ENCODE peak calls at places on chromosome 1, in nine cellular contexts. One of them, this sample, is unnamed.

GRCh38 chr1:119784127-119784781 is 15.5 kb upstream of the HMGCS2 start:
- DNase-seq in Karpas-422: no peak
- DNase-seq in activated CD8-positive, alpha-beta memory T cell treated with anti-CD3 and anti-CD28 coated beads for 24 hours: no peak
- DNase-seq in stimulated activated CD4-positive, alpha-beta T cell treated with anti-CD3 and anti-CD28 coated beads, TNF-alpha, amount 100 ng/mL, for 48 hours: no peak
- DNase-seq in activated naive CD4-positive, alpha-beta T cell: no peak
- DNase-seq in HCEC 1CT: peak
- DNase-seq in COLO829: no peak
- DNase-seq in pulmonary artery endothelial cell: no peak
- DNase-seq in sciatic nerve: peak
- DNase-seq in this sample: no peak

GRCh38 chr1:84225636-84226035 is 75.9 kb upstream of the SAMD13 start:
- DNase-seq in Karpas-422: no peak
- DNase-seq in stimulated activated CD4-positive, alpha-beta T cell treated with anti-CD3 and anti-CD28 coated beads, TNF-alpha, amount 100 ng/mL, for 48 hours: no peak
- DNase-seq in sciatic nerve: no peak
- DNase-seq in activated naive CD4-positive, alpha-beta T cell: no peak
- DNase-seq in HCEC 1CT: no peak
- DNase-seq in pulmonary artery endothelial cell: no peak
- DNase-seq in activated CD8-positive, alpha-beta memory T cell treated with anti-CD3 and anti-CD28 coated beads for 24 hours: no peak
- DNase-seq in COLO829: no peak
- DNase-seq in this sample: no peak

GRCh38 chr1:227920426-227920825 is 27.3 kb downstream of the WNT9A start:
- DNase-seq in Karpas-422: no peak
- DNase-seq in activated naive CD4-positive, alpha-beta T cell: no peak
- DNase-seq in COLO829: no peak
- DNase-seq in activated CD8-positive, alpha-beta memory T cell treated with anti-CD3 and anti-CD28 coated beads for 24 hours: no peak
- DNase-seq in sciatic nerve: no peak
- DNase-seq in HCEC 1CT: no peak
- DNase-seq in stimulated activated CD4-positive, alpha-beta T cell treated with anti-CD3 and anti-CD28 coated beads, TNF-alpha, amount 100 ng/mL, for 48 hours: no peak
- DNase-seq in pulmonary artery endothelial cell: no peak
- DNase-seq in this sample: no peak

GRCh38 chr1:71080178-71080781 is 555 bp downstream of the ZRANB2 start:
- DNase-seq in stimulated activated CD4-positive, alpha-beta T cell treated with anti-CD3 and anti-CD28 coated beads, TNF-alpha, amount 100 ng/mL, for 48 hours: no peak
- DNase-seq in HCEC 1CT: peak
- DNase-seq in sciatic nerve: no peak
- DNase-seq in activated CD8-positive, alpha-beta memory T cell treated with anti-CD3 and anti-CD28 coated beads for 24 hours: no peak
- DNase-seq in Karpas-422: peak
- DNase-seq in pulmonary artery endothelial cell: no peak
- DNase-seq in activated naive CD4-positive, alpha-beta T cell: peak
- DNase-seq in COLO829: peak
- DNase-seq in this sample: no peak

GRCh38 chr1:161287482-161288054 is 22.2 kb downstream of the MPZ start:
- DNase-seq in activated naive CD4-positive, alpha-beta T cell: no peak
- DNase-seq in stimulated activated CD4-positive, alpha-beta T cell treated with anti-CD3 and anti-CD28 coated beads, TNF-alpha, amount 100 ng/mL, for 48 hours: no peak
- DNase-seq in HCEC 1CT: no peak
- DNase-seq in COLO829: no peak
- DNase-seq in pulmonary artery endothelial cell: no peak
- DNase-seq in sciatic nerve: no peak
- DNase-seq in Karpas-422: no peak
- DNase-seq in activated CD8-positive, alpha-beta memory T cell treated with anti-CD3 and anti-CD28 coated beads for 24 hours: no peak
- DNase-seq in this sample: no peak

GRCh38 chr1:114330451-114330983 is 176.8 kb upstream of the SYT6 start:
- DNase-seq in COLO829: no peak
- DNase-seq in activated naive CD4-positive, alpha-beta T cell: peak
- DNase-seq in activated CD8-positive, alpha-beta memory T cell treated with anti-CD3 and anti-CD28 coated beads for 24 hours: no peak
- DNase-seq in stimulated activated CD4-positive, alpha-beta T cell treated with anti-CD3 and anti-CD28 coated beads, TNF-alpha, amount 100 ng/mL, for 48 hours: no peak
- DNase-seq in HCEC 1CT: no peak
- DNase-seq in pulmonary artery endothelial cell: no peak
- DNase-seq in Karpas-422: no peak
- DNase-seq in sciatic nerve: no peak
- DNase-seq in this sample: no peak

GRCh38 chr1:112358798-112359408 is 37.1 kb upstream of the CTTNBP2NL start:
- DNase-seq in COLO829: peak
- DNase-seq in sciatic nerve: peak
- DNase-seq in stimulated activated CD4-positive, alpha-beta T cell treated with anti-CD3 and anti-CD28 coated beads, TNF-alpha, amount 100 ng/mL, for 48 hours: no peak
- DNase-seq in activated CD8-positive, alpha-beta memory T cell treated with anti-CD3 and anti-CD28 coated beads for 24 hours: peak
- DNase-seq in activated naive CD4-positive, alpha-beta T cell: peak
- DNase-seq in HCEC 1CT: peak
- DNase-seq in Karpas-422: peak
- DNase-seq in pulmonary artery endothelial cell: peak
- DNase-seq in this sample: no peak

GRCh38 chr1:37677808-37678207 is 14.5 kb upstream of the CDCA8 start:
- DNase-seq in pulmonary artery endothelial cell: no peak
- DNase-seq in HCEC 1CT: no peak
- DNase-seq in Karpas-422: no peak
- DNase-seq in stimulated activated CD4-positive, alpha-beta T cell treated with anti-CD3 and anti-CD28 coated beads, TNF-alpha, amount 100 ng/mL, for 48 hours: no peak
- DNase-seq in activated CD8-positive, alpha-beta memory T cell treated with anti-CD3 and anti-CD28 coated beads for 24 hours: no peak
- DNase-seq in COLO829: no peak
- DNase-seq in activated naive CD4-positive, alpha-beta T cell: no peak
- DNase-seq in sciatic nerve: no peak
- DNase-seq in this sample: no peak

GRCh38 chr1:223531742-223532341 is 133.7 kb downstream of the CAPN8 start:
- DNase-seq in COLO829: peak
- DNase-seq in activated naive CD4-positive, alpha-beta T cell: peak
- DNase-seq in stimulated activated CD4-positive, alpha-beta T cell treated with anti-CD3 and anti-CD28 coated beads, TNF-alpha, amount 100 ng/mL, for 48 hours: peak
- DNase-seq in activated CD8-positive, alpha-beta memory T cell treated with anti-CD3 and anti-CD28 coated beads for 24 hours: no peak
- DNase-seq in sciatic nerve: peak
- DNase-seq in HCEC 1CT: peak
- DNase-seq in pulmonary artery endothelial cell: peak
- DNase-seq in Karpas-422: peak
- DNase-seq in this sample: no peak

GRCh38 chr1:161128591-161129420 is 3.7 kb downstream of the DEDD start:
- DNase-seq in sciatic nerve: no peak
- DNase-seq in COLO829: no peak
- DNase-seq in activated CD8-positive, alpha-beta memory T cell treated with anti-CD3 and anti-CD28 coated beads for 24 hours: no peak
- DNase-seq in pulmonary artery endothelial cell: no peak
- DNase-seq in Karpas-422: no peak
- DNase-seq in stimulated activated CD4-positive, alpha-beta T cell treated with anti-CD3 and anti-CD28 coated beads, TNF-alpha, amount 100 ng/mL, for 48 hours: no peak
- DNase-seq in HCEC 1CT: no peak
- DNase-seq in activated naive CD4-positive, alpha-beta T cell: no peak
- DNase-seq in this sample: no peak